ENCODE peak calls at places on chromosomes 2 and 18, in six cellular contexts. G is mammary epithelial cell; I is mucosa of descending colon; X is aorta; F is sigmoid colon; S is CD8-positive, alpha-beta T cell. W is an unnamed sample. For H3K4me1 and H3K36me3, the result is how much of the 10 kb centered on the place peaks cover.

GRCh38 chr18:50944245-50944917 is 23.5 kb upstream of the ELAC1 start:
- DNase-seq in F (no peak), G (no peak), S (no peak), X (no peak), I (no peak), W (no peak)

GRCh38 chr2:86616502-86616901 is 7.2 kb downstream of the RNF103 start:
- DNase-seq in X (no peak), G (no peak), F (no peak), I (no peak), S (no peak), W (no peak)

GRCh38 chr2:152400607-152401214 is 65.7 kb downstream of the FMNL2 start:
- DNase-seq in X (peak), S (no peak), G (peak), F (no peak), I (no peak), W (no peak)

GRCh38 chr18:70195852-70196434 is 9.5 kb downstream of the RTTN start:
- DNase-seq in G (peak), I (no peak), X (no peak), S (no peak), F (no peak), W (no peak)

GRCh38 chr2:135843671-135844070 is 6.7 kb upstream of the LCT start:
- DNase-seq in F (no peak), G (no peak), I (no peak), S (no peak), X (no peak), W (no peak)

GRCh38 chr2:152600698-152601097 is 116.6 kb downstream of the PRPF40A start:
- DNase-seq in X (no peak), I (no peak), F (no peak), G (no peak), S (no peak), W (no peak)

GRCh38 chr2:85806358-85807118 is 52.7 kb downstream of the ATOH8 start:
- DNase-seq in F (peak), S (no peak), G (no peak), X (no peak), I (no peak), W (no peak)

GRCh38 chr2:171004363-171004762 is 75.3 kb downstream of the GORASP2 start:
- DNase-seq in G (no peak), I (no peak), S (no peak), X (no peak), F (no peak), W (no peak)

GRCh38 chr2:188582206-188582605 is 290.5 kb downstream of the GULP1 start:
- DNase-seq in X (no peak), S (no peak), I (no peak), F (no peak), G (no peak), W (no peak)

GRCh38 chr2:149313512-149313972 is 16.8 kb upstream of the LYPD6 start:
- DNase-seq in X (no peak), G (peak), F (no peak), I (no peak), S (no peak), W (no peak)

GRCh38 chr2:64638502-64639120 is 15.1 kb downstream of the SERTAD2 start:
- DNase-seq in F (no peak), X (no peak), I (no peak), G (peak), S (no peak), W (no peak)
- H3K4me1 ChIP-seq in F (under half), X (under half), I (under half), G (half or more), S (half or more), W (half or more)

GRCh38 chr2:206792645-206793044 is 27.2 kb downstream of the FASTKD2 start:
- DNase-seq in X (no peak), G (no peak), F (no peak), S (no peak), I (no peak), W (no peak)
- H3K36me3 ChIP-seq in X (under half), G (under half), F (half or more), S (under half), I (under half), W (half or more)

GRCh38 chr2:46878886-46879285 is 36.7 kb downstream of the MCFD2 start:
- DNase-seq in G (no peak), F (no peak), X (peak), S (no peak), I (peak), W (no peak)
- H3K4me1 ChIP-seq in G (under half), F (under half), X (under half), S (under half), I (under half), W (under half)

DNA sequence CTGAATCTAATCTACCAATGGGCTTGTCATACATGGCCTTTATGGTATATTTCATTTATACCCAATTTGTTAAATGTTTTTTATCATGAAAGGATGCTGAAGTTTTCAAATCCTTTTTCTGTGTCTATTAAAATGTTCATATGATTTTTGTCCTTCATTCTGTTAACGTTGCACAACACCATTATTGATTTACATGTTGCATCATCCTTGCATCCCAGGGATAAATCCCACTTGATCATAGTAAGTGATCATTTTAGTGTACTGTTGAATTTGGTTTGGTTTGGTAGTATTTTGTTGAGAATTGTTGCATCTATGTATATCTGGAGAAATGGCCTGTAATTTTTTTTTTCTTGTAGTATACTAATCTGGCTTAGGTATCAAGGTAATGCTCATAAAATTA is 9.4 kb downstream of the SP100 start:
- DNase-seq in F (no peak), X (no peak), I (no peak), S (no peak), G (no peak), W (no peak)
- H3K36me3 ChIP-seq in F (under half), X (under half), I (under half), S (under half), G (under half), W (under half)

GRCh38 chr2:73982140-73982617 is 2.5 kb upstream of the TET3 start:
- DNase-seq in I (no peak), X (peak), S (no peak), G (peak), F (no peak), W (no peak)
- H3K4me1 ChIP-seq in I (under half), X (under half), S (half or more), G (half or more), F (under half), W (half or more)

GRCh38 chr2:69067866-69068265 is 54.9 kb downstream of the ANTXR1 start:
- DNase-seq in F (no peak), S (no peak), X (no peak), G (peak), I (no peak), W (no peak)

GRCh38 chr2:69074926-69075325 is 61.9 kb downstream of the ANTXR1 start:
- DNase-seq in X (no peak), F (no peak), G (no peak), I (no peak), S (no peak), W (no peak)

GRCh38 chr2:69073928-69074575 is 61.1 kb downstream of the ANTXR1 start:
- DNase-seq in X (no peak), S (no peak), G (peak), F (no peak), I (no peak), W (no peak)

GRCh38 chr2:69067026-69067630 is 54.1 kb downstream of the ANTXR1 start:
- DNase-seq in F (no peak), S (no peak), I (no peak), X (no peak), G (no peak), W (no peak)

DNA sequence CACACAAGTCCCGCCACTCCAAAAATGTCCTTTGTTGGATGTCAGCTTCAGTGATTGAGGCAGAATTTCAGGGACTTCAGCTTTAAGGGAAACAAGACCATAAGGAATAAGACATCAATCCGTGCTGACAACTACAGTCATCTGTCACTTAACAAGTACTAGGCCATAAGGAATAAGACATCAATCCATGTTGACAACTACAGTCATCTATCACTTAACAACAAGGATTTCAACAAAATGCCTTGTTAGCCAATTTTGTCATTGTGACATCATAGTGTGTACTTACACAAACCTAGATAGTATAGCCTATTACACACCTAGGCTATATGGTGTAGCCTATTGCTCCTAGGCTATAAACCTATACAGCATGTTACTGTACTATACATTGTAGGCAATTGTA is 58.0 kb downstream of the ANTXR1 start:
- DNase-seq in I (no peak), S (no peak), X (no peak), F (no peak), G (no peak), W (no peak)
- H3K36me3 ChIP-seq in I (under half), S (under half), X (under half), F (under half), G (under half), W (under half)

GRCh38 chr2:233414777-233415570 is 60.7 kb downstream of the DGKD start:
- DNase-seq in S (no peak), I (no peak), X (peak), F (no peak), G (peak), W (no peak)
- H3K4me1 ChIP-seq in S (half or more), I (half or more), X (under half), F (under half), G (under half), W (under half)

W was measured in esophagus squamous epithelium.